ENCODE peak calls at places on chromosomes 13 and 19, in five cellular contexts. R is hepatocyte, D is brain microvascular endothelial cell, T is cardiac muscle cell, B is GM12864. I is an unnamed sample.

GRCh38 chr13:69092615-69093322 is 1014.9 kb upstream of the ATXN8OS start:
- DNase-seq in B (no peak), R (no peak), T (no peak), D (no peak), I (no peak)

GRCh38 chr13:100514788-100515409 is 73.7 kb downstream of the GGACT start:
- DNase-seq in B (no peak), D (peak; percentile 77), R (peak; percentile 88), T (peak; percentile 82), I (peak; percentile 83)

GRCh38 chr19:18340990-18341868 is 831 bp downstream of the PGPEP1 start:
- DNase-seq in T (peak; percentile 29), D (no peak), B (no peak), R (peak; percentile 68), I (peak; percentile 88)

GRCh38 chr19:8085606-8086464 is 33.3 kb downstream of the CCL25 start:
- DNase-seq in D (no peak), R (peak; percentile 75), T (peak; percentile 21), B (no peak), I (no peak)

GRCh38 chr13:26599403-26599802 is 41.9 kb downstream of the WASF3 start:
- DNase-seq in B (no peak), D (no peak), T (no peak), R (no peak), I (no peak)

GRCh38 chr13:97279913-97280312 is 57.8 kb downstream of the MBNL2 start:
- DNase-seq in B (no peak), R (no peak), D (peak; percentile 47), T (no peak), I (no peak)

GRCh38 chr19:38266070-38266469 is 1.7 kb downstream of the SPINT2 start:
- DNase-seq in T (no peak), R (no peak), D (no peak), B (no peak), I (no peak)

GRCh38 chr13:92187378-92187989 is 789.1 kb downstream of the GPC5 start:
- DNase-seq in D (peak; percentile 35), R (peak; percentile 69), T (peak; percentile 52), B (no peak), I (peak; percentile 33)

GRCh38 chr13:32676242-32676641 is 90.0 kb downstream of the PDS5B start:
- DNase-seq in R (no peak), D (peak; percentile 42), T (no peak), B (no peak), I (no peak)

GRCh38 chr19:45027371-45027770 is 11.5 kb upstream of the CLASRP start:
- DNase-seq in T (no peak), R (no peak), D (no peak), B (no peak), I (no peak)

GRCh38 chr19:40322271-40322610 is 26.0 kb downstream of the C19orf47 start:
- DNase-seq in R (no peak), D (peak; percentile 52), B (no peak), T (no peak), I (no peak)

GRCh38 chr13:94028234-94029145 is 451.0 kb downstream of the DCT start:
- DNase-seq in T (peak; percentile 46), B (no peak), D (no peak), R (no peak), I (no peak)

GRCh38 chr19:3855321-3855720 is 13.5 kb downstream of the ZFR2 start:
- DNase-seq in T (no peak), B (no peak), D (peak; percentile 12), R (no peak), I (no peak)

GRCh38 chr13:20441879-20442278 is 83.8 kb downstream of the CRYL1 start:
- DNase-seq in B (no peak), R (no peak), T (no peak), D (no peak), I (no peak)

GRCh38 chr19:54430306-54431254 is 15.3 kb downstream of the TTYH1 start:
- DNase-seq in D (peak; percentile 25), B (no peak), T (peak; percentile 89), R (peak; percentile 77), I (peak; percentile 77)

GRCh38 chr19:33368074-33368864 is 5.2 kb upstream of the CEBPG start:
- DNase-seq in D (peak; percentile 36), T (peak; percentile 34), R (no peak), B (no peak), I (no peak)

GRCh38 chr13:94352057-94352456 is 127.4 kb downstream of the DCT start:
- DNase-seq in T (no peak), R (no peak), B (no peak), D (peak; percentile 28), I (no peak)

GRCh38 chr13:65907656-65908441 is 1322.3 kb downstream of the PCDH9 start:
- DNase-seq in B (no peak), T (no peak), D (peak; percentile 66), R (no peak), I (no peak)

GRCh38 chr13:32426981-32427851 is 714 bp downstream of the N4BP2L1 start:
- DNase-seq in T (peak; percentile 51), B (no peak), R (peak; percentile 47), D (no peak), I (peak; percentile 48)

GRCh38 chr19:44553478-44554171 is 24.1 kb upstream of the CEACAM20 start:
- DNase-seq in T (no peak), D (peak; percentile 15), R (no peak), B (no peak), I (no peak)

GRCh38 chr19:35034005-35034502 is 3.8 kb downstream of the SCN1B start:
- DNase-seq in D (no peak), R (no peak), T (no peak), B (no peak), I (no peak)

GRCh38 chr13:30805603-30806011 is 70.3 kb downstream of the ALOX5AP start:
- DNase-seq in D (no peak), R (no peak), T (peak; percentile 35), B (no peak), I (no peak)

GRCh38 chr19:46603752-46604241 is 2.7 kb downstream of the CALM3 start:
- DNase-seq in D (no peak), R (peak; percentile 15), T (no peak), B (no peak), I (peak; percentile 5)

GRCh38 chr19:46606019-46606418 is 4.9 kb downstream of the CALM3 start:
- DNase-seq in R (no peak), D (no peak), T (no peak), B (no peak), I (peak; percentile 4)

GRCh38 chr19:46605356-46605821 is 4.3 kb downstream of the CALM3 start:
- DNase-seq in B (no peak), R (no peak), D (no peak), T (no peak), I (no peak)

GRCh38 chr19:46603195-46603637 is 2.1 kb downstream of the CALM3 start:
- DNase-seq in T (no peak), R (peak; percentile 83), D (no peak), B (no peak), I (peak; percentile 73)

DNA sequence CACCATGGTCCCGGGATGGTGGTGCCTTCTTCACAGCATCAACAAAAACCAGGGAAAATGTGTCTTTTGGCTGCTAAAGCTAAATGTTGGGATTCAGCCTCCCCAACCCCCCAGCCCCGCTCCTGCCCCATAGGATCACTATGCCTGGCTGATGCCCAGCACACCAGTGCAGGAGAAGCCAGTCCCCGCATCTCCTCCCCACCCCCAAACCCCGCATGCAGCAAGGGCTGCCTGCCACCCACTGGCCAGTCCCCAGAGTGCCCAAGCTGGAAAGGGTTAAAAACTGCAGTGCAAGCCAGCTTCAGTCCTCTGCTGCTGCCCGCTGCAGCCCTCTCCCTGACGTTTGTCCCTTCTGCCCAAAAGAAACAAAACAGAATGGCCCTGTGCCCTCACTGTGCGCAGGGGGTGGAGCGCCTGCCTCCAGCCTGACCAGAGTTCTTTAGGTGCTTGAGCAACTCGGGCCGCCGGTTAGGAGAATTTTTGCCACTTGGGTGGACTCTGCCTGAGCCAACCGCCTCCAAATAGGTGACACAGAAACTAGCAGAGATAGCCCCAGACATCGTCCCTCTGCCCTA is 3.7 kb downstream of the CALM3 start:
- DNase-seq in R (peak; percentile 8), D (no peak), T (no peak), B (no peak), I (no peak)
- TF ChIP-seq CTCF in R (no peak), D (peak; percentile 2), T (no peak), B (no peak), I (no peak)

DNA sequence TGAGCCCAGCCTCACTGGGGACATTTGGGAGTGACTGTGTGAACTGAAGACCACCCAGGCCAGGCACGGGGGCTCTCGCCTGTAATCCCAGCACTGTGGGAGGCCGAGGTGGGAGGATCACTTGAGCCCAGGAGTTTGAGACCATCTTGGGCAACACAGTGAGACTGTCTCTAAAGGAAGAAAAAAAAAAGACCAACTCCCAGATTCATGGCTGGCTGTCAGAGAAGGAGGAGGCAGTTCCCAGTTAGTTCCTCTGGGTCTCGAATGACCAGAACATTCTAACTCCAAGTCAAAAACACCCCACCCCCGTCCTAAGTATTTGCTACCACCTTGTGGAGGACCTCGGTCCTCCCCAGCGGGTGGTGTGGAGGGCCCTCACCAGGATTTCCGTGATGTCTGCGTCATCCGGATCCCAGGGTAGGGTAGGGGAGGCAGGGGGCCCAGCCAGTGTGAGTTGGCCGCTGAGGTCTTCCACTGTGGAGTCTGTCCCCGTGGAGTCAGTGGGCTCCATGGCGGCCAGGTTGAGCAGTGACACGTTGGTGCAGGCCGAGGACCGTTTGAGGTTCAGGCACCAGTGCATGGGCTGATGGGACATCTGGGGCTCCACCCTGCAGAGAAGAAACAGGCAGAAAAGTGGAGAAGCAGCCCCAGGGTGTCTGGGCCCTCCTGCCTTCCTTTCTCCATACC is 1.3 kb downstream of the TSKS start:
- DNase-seq in D (peak; percentile 14), T (peak; percentile 28), B (no peak), R (peak; percentile 37), I (no peak)
- TF ChIP-seq CTCF in D (peak; percentile 47), T (peak; percentile 49), B (no peak), R (peak; percentile 6), I (no peak)

DNA sequence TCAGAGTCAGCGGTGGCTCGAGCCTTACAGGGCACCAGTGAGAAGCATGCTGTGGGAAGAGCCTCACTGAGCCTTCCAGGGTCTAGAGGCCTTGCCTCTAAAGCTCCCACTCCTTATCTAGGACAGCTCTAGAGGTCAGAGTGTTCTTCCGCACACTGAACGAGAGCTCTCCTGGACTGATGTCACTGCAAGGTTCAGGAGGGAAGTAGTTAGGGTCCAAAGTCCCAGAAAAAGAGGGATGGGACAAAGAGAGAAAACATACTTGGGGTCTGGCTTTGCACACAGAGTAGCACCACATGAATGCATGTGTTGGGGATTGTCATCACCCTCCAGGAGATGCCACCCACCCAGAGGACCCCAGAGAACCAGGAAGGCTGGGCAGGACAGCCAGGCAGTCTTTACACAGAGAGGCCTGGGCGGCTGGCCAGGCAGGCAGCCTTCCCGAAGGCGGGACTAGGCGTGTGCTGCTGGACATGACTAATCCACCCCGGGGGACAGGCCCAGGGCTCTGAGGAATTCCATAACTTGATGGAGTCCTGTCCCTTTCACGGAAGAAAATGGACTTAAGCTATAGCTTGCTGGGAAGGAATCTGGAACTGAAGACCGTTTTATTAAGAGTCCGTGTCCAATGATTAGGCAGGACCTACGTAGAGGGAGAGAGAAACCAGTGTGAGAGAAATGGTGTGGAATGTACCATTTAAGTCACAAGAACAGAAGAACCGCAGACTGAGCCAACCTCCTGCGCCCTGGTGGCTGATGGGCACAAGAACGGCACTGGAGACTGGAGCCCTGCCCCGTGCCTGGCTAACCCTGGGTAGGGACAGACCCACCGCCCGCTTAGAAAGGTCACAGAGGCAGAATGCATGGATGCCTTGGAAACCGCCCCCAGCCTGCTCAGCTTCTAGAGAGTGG is 16.7 kb upstream of the EPHX3 start:
- DNase-seq in T (no peak), R (peak; percentile 69), D (peak; percentile 86), B (no peak), I (no peak)
- TF ChIP-seq CTCF in T (no peak), R (no peak), D (no peak), B (no peak), I (no peak)

DNA sequence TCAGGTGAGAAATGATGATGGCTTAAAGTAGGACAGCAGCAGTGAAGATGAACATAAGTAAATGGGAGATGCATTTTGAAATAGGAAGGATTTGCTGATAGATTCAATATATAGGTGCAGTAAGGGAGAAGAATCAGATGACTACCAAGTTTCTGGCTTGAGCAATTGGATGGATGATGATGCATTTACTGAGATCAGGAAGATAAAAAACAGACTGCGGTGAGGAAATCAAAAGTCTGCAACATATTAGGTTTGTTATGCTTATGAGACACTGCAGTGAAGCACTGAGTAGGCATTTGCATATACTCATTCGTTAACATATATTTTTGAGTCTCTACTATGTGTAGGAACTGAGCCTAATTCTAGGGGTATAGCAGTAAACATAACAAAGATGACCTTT is 184.2 kb downstream of the LACC1 start:
- DNase-seq in B (no peak), D (no peak), R (no peak), T (no peak), I (no peak)
- TF ChIP-seq CTCF in B (no peak), D (no peak), R (no peak), T (no peak), I (no peak)

I was measured in GM10248.